ENCODE peak calls at places on chromosomes 3 and 15, in nine cellular contexts. T is stimulated activated CD8-positive, alpha-beta memory T cell treated with anti-CD3 and anti-CD28 coated beads, Interleukin-7, amount 100 ng/mL, for 1 hour; A is neural crest cell; Y is globus pallidus; J is activated gamma-delta T cell; N is ovary; K is lung microvascular endothelial cell; S is NCI-H1092; C is AG10803. M is an unnamed sample.

GRCh38 chr15:65085990-65086679 is 9.6 kb downstream of the KBTBD13 start:
- DNase-seq in T (no peak), A (no peak), Y (no peak), J (no peak), N (no peak), K (peak), S (no peak), C (no peak), M (no peak)

GRCh38 chr15:39239562-39239961 is 341.3 kb upstream of the THBS1 start:
- DNase-seq in T (no peak), A (no peak), Y (no peak), J (no peak), N (no peak), K (peak), S (no peak), C (peak), M (no peak)

GRCh38 chr3:176214758-176215157 is 982.5 kb downstream of the TBL1XR1 start:
- DNase-seq in T (no peak), A (no peak), Y (no peak), J (no peak), N (no peak), K (no peak), S (no peak), C (no peak), M (no peak)

GRCh38 chr15:84888639-84889038 is 4.2 kb downstream of the SLC28A1 start:
- DNase-seq in T (no peak), A (no peak), Y (no peak), J (no peak), N (no peak), K (no peak), S (no peak), C (no peak), M (no peak)

GRCh38 chr15:38297623-38298388 is 45.2 kb downstream of the SPRED1 start:
- DNase-seq in T (no peak), A (no peak), Y (no peak), J (no peak), N (no peak), K (no peak), S (no peak), C (no peak), M (no peak)

GRCh38 chr3:196990654-196991053 is 22.0 kb upstream of the PIGZ start:
- DNase-seq in T (no peak), A (no peak), Y (no peak), J (no peak), N (no peak), K (no peak), S (no peak), C (no peak), M (no peak)

GRCh38 chr3:187321766-187322165 is 30.2 kb upstream of the MASP1 start:
- DNase-seq in T (no peak), A (no peak), Y (no peak), J (no peak), N (no peak), K (no peak), S (no peak), C (no peak), M (no peak)

GRCh38 chr15:43212951-43213350 is 7.9 kb downstream of the EPB42 start:
- DNase-seq in T (no peak), A (no peak), Y (no peak), J (no peak), N (no peak), K (no peak), S (no peak), C (no peak), M (no peak)

GRCh38 chr15:91528811-91529210 is 324.7 kb upstream of the SLCO3A1 start:
- DNase-seq in T (no peak), A (no peak), Y (no peak), J (no peak), N (no peak), K (no peak), S (no peak), C (no peak), M (no peak)

GRCh38 chr3:187957209-187957981 is 196.6 kb upstream of the LPP start:
- DNase-seq in T (no peak), A (no peak), Y (no peak), J (no peak), N (no peak), K (no peak), S (no peak), C (no peak), M (no peak)

GRCh38 chr3:133276594-133276993 is 123.3 kb upstream of the BFSP2 start:
- DNase-seq in T (no peak), A (no peak), Y (no peak), J (no peak), N (no peak), K (no peak), S (peak), C (no peak), M (no peak)

GRCh38 chr15:64877435-64877834 is 34.3 kb upstream of the ANKDD1A start:
- DNase-seq in T (no peak), A (no peak), Y (peak), J (no peak), N (peak), K (peak), S (no peak), C (no peak), M (peak)

GRCh38 chr15:23866832-23867231 is 179.7 kb upstream of the NDN start:
- DNase-seq in T (no peak), A (no peak), Y (peak), J (no peak), N (no peak), K (no peak), S (no peak), C (no peak), M (peak)

GRCh38 chr15:73328149-73328820 is 40.5 kb downstream of the HCN4 start:
- DNase-seq in T (no peak), A (no peak), Y (no peak), J (no peak), N (no peak), K (no peak), S (no peak), C (no peak), M (no peak)

GRCh38 chr15:71471347-71471746 is 339.0 kb upstream of the NR2E3 start:
- DNase-seq in T (no peak), A (no peak), Y (no peak), J (no peak), N (no peak), K (no peak), S (no peak), C (no peak), M (no peak)

GRCh38 chr3:119291062-119291700 is 3.0 kb upstream of the ARHGAP31 start:
- DNase-seq in T (no peak), A (no peak), Y (no peak), J (no peak), N (no peak), K (no peak), S (no peak), C (no peak), M (no peak)

GRCh38 chr3:172257638-172258400 is 190.4 kb downstream of the GHSR start:
- DNase-seq in T (no peak), A (no peak), Y (no peak), J (no peak), N (no peak), K (no peak), S (no peak), C (no peak), M (no peak)

GRCh38 chr3:184771158-184771730 is 40.7 kb upstream of the VPS8 start:
- DNase-seq in T (no peak), A (no peak), Y (no peak), J (no peak), N (no peak), K (no peak), S (no peak), C (no peak), M (no peak)

M was measured in AML-193.